ENCODE peak calls at places on chromosomes 4 and X, in four cellular contexts. One of them, this sample, is unnamed.

GRCh38 chr4:79650217-79650616 is 242.2 kb upstream of the GK2 start:
- DNase-seq in fibroblast of pulmonary artery: no peak
- DNase-seq in SW 1271: no peak
- DNase-seq in effector CD4-positive, alpha-beta T cell: no peak
- DNase-seq in this sample: no peak

GRCh38 chr4:84647307-84647884 is 64.5 kb downstream of the CDS1 start:
- DNase-seq in effector CD4-positive, alpha-beta T cell: no peak
- DNase-seq in SW 1271: no peak
- DNase-seq in fibroblast of pulmonary artery: no peak
- DNase-seq in this sample: no peak

GRCh38 chr4:109298279-109299010 is 4.0 kb downstream of the COL25A1 start:
- DNase-seq in SW 1271: no peak
- DNase-seq in effector CD4-positive, alpha-beta T cell: no peak
- DNase-seq in fibroblast of pulmonary artery: peak; percentile 15
- DNase-seq in this sample: peak; percentile 25

GRCh38 chr4:84319124-84319523 is 180.0 kb downstream of the NKX6-1 start:
- DNase-seq in SW 1271: no peak
- DNase-seq in fibroblast of pulmonary artery: peak; percentile 1
- DNase-seq in effector CD4-positive, alpha-beta T cell: no peak
- DNase-seq in this sample: no peak

GRCh38 chr4:182575225-182575624 is 332.0 kb downstream of the TENM3 start:
- DNase-seq in fibroblast of pulmonary artery: no peak
- DNase-seq in SW 1271: no peak
- DNase-seq in effector CD4-positive, alpha-beta T cell: no peak
- DNase-seq in this sample: no peak

GRCh38 chrX:37926700-37927099 is 79.3 kb upstream of the DYNLT3 start:
- DNase-seq in fibroblast of pulmonary artery: peak; percentile 70
- DNase-seq in SW 1271: no peak
- DNase-seq in effector CD4-positive, alpha-beta T cell: no peak
- DNase-seq in this sample: peak; percentile 29

GRCh38 chr4:10457255-10457801 is at the start of gene ZNF518B:
- DNase-seq in SW 1271: no peak
- DNase-seq in fibroblast of pulmonary artery: peak; percentile 69
- DNase-seq in effector CD4-positive, alpha-beta T cell: peak; percentile 64
- DNase-seq in this sample: peak; percentile 66

GRCh38 chr4:38867478-38868054 is at the start of gene FAM114A1:
- DNase-seq in effector CD4-positive, alpha-beta T cell: no peak
- DNase-seq in SW 1271: peak; percentile 46
- DNase-seq in fibroblast of pulmonary artery: peak; percentile 84
- DNase-seq in this sample: peak; percentile 80

GRCh38 chrX:19954707-19955106 is 36.2 kb downstream of the BCLAF3 start:
- DNase-seq in SW 1271: no peak
- DNase-seq in effector CD4-positive, alpha-beta T cell: no peak
- DNase-seq in fibroblast of pulmonary artery: peak; percentile 15
- DNase-seq in this sample: no peak

GRCh38 chr4:2336659-2337058 is 74.8 kb upstream of the MXD4 start:
- DNase-seq in fibroblast of pulmonary artery: no peak
- DNase-seq in SW 1271: no peak
- DNase-seq in effector CD4-positive, alpha-beta T cell: no peak
- DNase-seq in this sample: no peak

GRCh38 chr4:108360857-108361820 is 192.4 kb upstream of the LEF1 start:
- DNase-seq in fibroblast of pulmonary artery: peak; percentile 7
- DNase-seq in SW 1271: no peak
- DNase-seq in effector CD4-positive, alpha-beta T cell: no peak
- DNase-seq in this sample: no peak

GRCh38 chrX:29661290-29661689 is 554.1 kb upstream of the MAGEB2 start:
- DNase-seq in SW 1271: no peak
- DNase-seq in fibroblast of pulmonary artery: peak; percentile 53
- DNase-seq in effector CD4-positive, alpha-beta T cell: no peak
- DNase-seq in this sample: peak; percentile 73

GRCh38 chrX:74383611-74384010 is 37.7 kb upstream of the SLC16A2 start:
- DNase-seq in effector CD4-positive, alpha-beta T cell: no peak
- DNase-seq in SW 1271: no peak
- DNase-seq in fibroblast of pulmonary artery: peak; percentile 68
- DNase-seq in this sample: peak; percentile 41

GRCh38 chr4:97235516-97235915 is 907.8 kb downstream of the STPG2 start:
- DNase-seq in fibroblast of pulmonary artery: no peak
- DNase-seq in SW 1271: no peak
- DNase-seq in effector CD4-positive, alpha-beta T cell: no peak
- DNase-seq in this sample: peak; percentile 5

GRCh38 chrX:38069273-38069672 is 62.9 kb downstream of the SYTL5 start:
- DNase-seq in SW 1271: no peak
- DNase-seq in fibroblast of pulmonary artery: no peak
- DNase-seq in effector CD4-positive, alpha-beta T cell: no peak
- DNase-seq in this sample: no peak

GRCh38 chr4:109803924-109804571 is 2.2 kb upstream of the CFI start:
- DNase-seq in fibroblast of pulmonary artery: peak; percentile 66
- DNase-seq in effector CD4-positive, alpha-beta T cell: no peak
- DNase-seq in SW 1271: no peak
- DNase-seq in this sample: peak; percentile 56

GRCh38 chr4:78225236-78225635 is 168.1 kb downstream of the FRAS1 start:
- DNase-seq in effector CD4-positive, alpha-beta T cell: no peak
- DNase-seq in fibroblast of pulmonary artery: no peak
- DNase-seq in SW 1271: no peak
- DNase-seq in this sample: no peak

GRCh38 chr4:5757091-5757490 is 46.1 kb downstream of the EVC start:
- DNase-seq in effector CD4-positive, alpha-beta T cell: no peak
- DNase-seq in SW 1271: no peak
- DNase-seq in fibroblast of pulmonary artery: no peak
- DNase-seq in this sample: no peak

GRCh38 chr4:78061939-78062603 is 4.9 kb downstream of the FRAS1 start:
- DNase-seq in effector CD4-positive, alpha-beta T cell: no peak
- DNase-seq in SW 1271: no peak
- DNase-seq in fibroblast of pulmonary artery: no peak
- DNase-seq in this sample: no peak

GRCh38 chrX:72107320-72107719 is 24.4 kb downstream of the RTL5 start:
- DNase-seq in fibroblast of pulmonary artery: peak; percentile 28
- DNase-seq in SW 1271: no peak
- DNase-seq in effector CD4-positive, alpha-beta T cell: no peak
- DNase-seq in this sample: no peak

GRCh38 chrX:101462892-101463291 is 22.4 kb upstream of the ARMCX4 start:
- DNase-seq in fibroblast of pulmonary artery: peak; percentile 41
- DNase-seq in SW 1271: no peak
- DNase-seq in effector CD4-positive, alpha-beta T cell: no peak
- DNase-seq in this sample: peak; percentile 47

GRCh38 chr4:74073358-74073757 is 25.6 kb downstream of the CXCL2 start:
- DNase-seq in effector CD4-positive, alpha-beta T cell: no peak
- DNase-seq in SW 1271: no peak
- DNase-seq in fibroblast of pulmonary artery: no peak
- DNase-seq in this sample: no peak

GRCh38 chrX:68685722-68686683 is 38.5 kb downstream of the STARD8 start:
- DNase-seq in effector CD4-positive, alpha-beta T cell: no peak
- DNase-seq in SW 1271: no peak
- DNase-seq in fibroblast of pulmonary artery: peak; percentile 91
- DNase-seq in this sample: peak; percentile 61

GRCh38 chr4:110867251-110867960 is 244.5 kb upstream of the PITX2 start:
- DNase-seq in effector CD4-positive, alpha-beta T cell: no peak
- DNase-seq in fibroblast of pulmonary artery: no peak
- DNase-seq in SW 1271: no peak
- DNase-seq in this sample: no peak

GRCh38 chrX:19886375-19886774 is 1.0 kb downstream of the SH3KBP1 start:
- DNase-seq in SW 1271: no peak
- DNase-seq in fibroblast of pulmonary artery: no peak
- DNase-seq in effector CD4-positive, alpha-beta T cell: no peak
- DNase-seq in this sample: no peak

GRCh38 chr4:64625438-64625837 is 216.2 kb upstream of the TECRL start:
- DNase-seq in SW 1271: no peak
- DNase-seq in effector CD4-positive, alpha-beta T cell: no peak
- DNase-seq in fibroblast of pulmonary artery: no peak
- DNase-seq in this sample: no peak

GRCh38 chr4:12242354-12242753 is 813.7 kb upstream of the HS3ST1 start:
- DNase-seq in SW 1271: no peak
- DNase-seq in fibroblast of pulmonary artery: peak; percentile 55
- DNase-seq in effector CD4-positive, alpha-beta T cell: no peak
- DNase-seq in this sample: no peak

This sample was measured in endothelial cell of umbilical vein.